ENCODE peak calls at places on chromosome 9, in four cellular contexts. One of them, this sample, is unnamed.

GRCh38 chr9:108271646-108272349 is 584.0 kb downstream of the ACTL7B start:
- DNase-seq in A549: peak; percentile 10
- DNase-seq in heart right ventricle: no peak
- DNase-seq in right lobe of liver: no peak
- DNase-seq in this sample: peak; percentile 67

GRCh38 chr9:93859431-93860215 is 95.5 kb downstream of the BARX1 start:
- DNase-seq in A549: no peak
- DNase-seq in heart right ventricle: no peak
- DNase-seq in right lobe of liver: no peak
- DNase-seq in this sample: no peak

GRCh38 chr9:137224850-137225694 is at the start of gene CYSRT1:
- DNase-seq in A549: no peak
- DNase-seq in heart right ventricle: no peak
- DNase-seq in right lobe of liver: no peak
- DNase-seq in this sample: no peak

GRCh38 chr9:70747335-70747734 is 332.9 kb upstream of the KLF9 start:
- DNase-seq in A549: no peak
- DNase-seq in heart right ventricle: no peak
- DNase-seq in right lobe of liver: no peak
- DNase-seq in this sample: peak; percentile 11

GRCh38 chr9:90870646-90871326 is 69.2 kb downstream of the SYK start:
- DNase-seq in A549: peak; percentile 27
- DNase-seq in heart right ventricle: no peak
- DNase-seq in right lobe of liver: no peak
- DNase-seq in this sample: peak; percentile 32

GRCh38 chr9:124964604-124965003 is 23.7 kb upstream of the GOLGA1 start:
- DNase-seq in A549: no peak
- DNase-seq in heart right ventricle: no peak
- DNase-seq in right lobe of liver: no peak
- DNase-seq in this sample: no peak

GRCh38 chr9:79687131-79687447 is 115.3 kb downstream of the TLE4 start:
- DNase-seq in A549: no peak
- DNase-seq in heart right ventricle: no peak
- DNase-seq in right lobe of liver: no peak
- DNase-seq in this sample: no peak

GRCh38 chr9:69885474-69885929 is 64.9 kb downstream of the CFAP95 start:
- DNase-seq in A549: peak; percentile 18
- DNase-seq in heart right ventricle: no peak
- DNase-seq in right lobe of liver: no peak
- DNase-seq in this sample: no peak

GRCh38 chr9:135490980-135491444 is 9.5 kb upstream of the MRPS2 start:
- DNase-seq in A549: no peak
- DNase-seq in heart right ventricle: no peak
- DNase-seq in right lobe of liver: peak; percentile 64
- DNase-seq in this sample: no peak

GRCh38 chr9:83583151-83584014 is 39.6 kb upstream of the IDNK start:
- DNase-seq in A549: peak; percentile 41
- DNase-seq in heart right ventricle: peak; percentile 67
- DNase-seq in right lobe of liver: peak; percentile 38
- DNase-seq in this sample: peak; percentile 75
- TF ChIP-seq CTCF in A549: peak; percentile 60
- TF ChIP-seq CTCF in heart right ventricle: peak; percentile 79
- TF ChIP-seq CTCF in right lobe of liver: peak; percentile 73
- TF ChIP-seq CTCF in this sample: peak; percentile 88

DNA sequence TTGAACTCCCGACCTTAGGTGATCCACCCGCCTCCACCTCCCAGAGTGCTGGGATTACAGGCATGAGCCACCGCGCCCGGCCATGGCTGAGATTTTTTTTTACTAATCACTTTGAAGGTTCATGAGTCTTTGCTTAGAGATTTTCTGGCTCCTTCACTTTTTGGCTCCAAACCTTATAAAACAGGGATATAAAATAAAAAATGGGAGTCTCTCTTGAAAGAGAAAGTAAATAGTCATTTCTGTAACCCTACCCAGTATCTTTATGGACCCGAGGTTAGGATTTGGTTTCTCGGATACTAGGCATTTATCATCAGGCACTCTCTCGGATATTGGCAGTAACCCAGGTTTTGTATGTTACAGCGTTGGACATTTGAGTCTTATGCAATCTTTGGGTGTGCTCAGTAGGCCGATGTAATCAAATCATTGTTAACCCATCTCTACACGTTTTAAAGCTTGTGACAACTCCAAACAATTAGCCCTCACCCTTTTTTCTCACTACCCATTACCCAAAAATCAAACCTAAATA is 25.3 kb downstream of the STXBP1 start:
- DNase-seq in A549: no peak
- DNase-seq in heart right ventricle: no peak
- DNase-seq in right lobe of liver: no peak
- DNase-seq in this sample: peak; percentile 46
- H3K4me3 ChIP-seq in A549: no peak overlapping the region
- H3K4me3 ChIP-seq in heart right ventricle: no peak overlapping the region
- H3K4me3 ChIP-seq in right lobe of liver: no peak overlapping the region
- H3K4me3 ChIP-seq in this sample: no peak overlapping the region

DNA sequence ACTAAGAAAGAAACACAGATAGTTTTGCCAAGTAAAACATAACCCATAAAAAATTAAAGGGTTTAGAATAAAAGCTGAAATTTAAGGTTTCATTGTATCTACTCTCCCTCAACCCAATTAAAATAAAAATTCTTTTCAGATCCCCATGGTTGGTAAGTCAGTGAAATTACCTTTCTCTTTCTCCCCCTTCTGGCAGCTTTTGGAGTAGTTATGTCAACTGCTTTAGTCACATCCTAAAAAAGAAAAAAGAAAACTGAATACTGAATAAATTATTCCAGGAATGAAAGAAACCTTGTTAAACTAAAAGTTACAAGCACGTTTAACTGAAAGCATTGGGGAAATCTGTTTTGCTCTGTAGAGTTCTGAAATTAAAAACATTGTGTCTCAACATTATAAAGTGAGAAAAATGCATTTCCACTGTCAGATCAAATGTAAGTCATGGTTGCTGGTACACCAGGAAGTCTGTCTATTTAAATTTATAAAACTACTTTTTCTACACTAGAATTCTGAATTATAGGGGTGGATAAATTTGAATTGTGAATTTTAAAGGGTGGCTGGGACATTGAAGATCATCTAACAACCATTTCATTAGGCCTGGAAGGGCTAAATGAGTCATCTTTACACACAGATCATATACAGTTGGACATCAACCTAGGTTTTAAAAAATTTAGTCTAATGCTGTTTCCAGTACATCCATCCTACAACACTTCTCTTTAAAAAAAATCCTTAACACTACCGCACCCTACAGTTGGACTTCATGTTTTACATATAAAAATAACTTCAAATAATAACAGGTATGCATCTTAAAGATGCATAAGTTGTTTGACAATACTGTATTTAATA is 24.7 kb downstream of the PSIP1 start:
- DNase-seq in A549: peak; percentile 23
- DNase-seq in heart right ventricle: no peak
- DNase-seq in right lobe of liver: no peak
- DNase-seq in this sample: peak; percentile 33
- TF ChIP-seq CTCF in A549: peak; percentile 45
- TF ChIP-seq CTCF in heart right ventricle: peak; percentile 45
- TF ChIP-seq CTCF in right lobe of liver: peak; percentile 38
- TF ChIP-seq CTCF in this sample: peak; percentile 51

DNA sequence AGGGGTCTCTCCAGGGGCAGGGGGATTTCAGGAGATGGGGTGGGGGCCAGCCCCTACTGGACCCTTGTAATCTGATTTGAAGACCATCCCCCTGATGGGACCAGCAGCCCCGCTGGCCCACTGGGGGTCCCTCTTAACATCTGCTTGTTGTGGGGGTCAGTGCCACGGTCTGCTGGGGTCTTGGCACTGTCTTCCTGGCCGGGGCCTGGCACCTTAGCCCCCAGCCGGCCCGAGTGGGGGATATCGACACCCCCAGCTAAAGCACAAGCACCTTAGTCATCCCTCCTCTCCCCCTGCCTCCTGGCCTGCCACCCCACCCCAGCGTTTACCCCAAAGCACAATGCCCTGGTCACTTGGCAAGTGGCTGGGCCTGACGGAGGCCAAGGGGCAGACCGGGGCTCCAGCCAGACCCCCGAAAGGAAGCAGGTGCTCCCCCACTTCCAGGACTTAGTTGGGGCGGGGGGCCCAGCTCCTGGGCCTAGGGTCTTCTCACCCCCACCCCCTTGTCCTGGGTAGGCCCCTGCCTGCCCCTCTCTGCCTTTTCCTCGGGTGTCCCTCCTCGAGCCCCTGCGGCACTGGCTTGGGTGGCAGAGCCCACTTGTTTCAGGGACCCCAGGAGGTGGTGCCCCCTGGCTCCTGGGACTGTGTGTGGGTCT is 1.4 kb upstream of the NFX1 start:
- DNase-seq in A549: no peak
- DNase-seq in heart right ventricle: peak; percentile 9
- DNase-seq in right lobe of liver: peak; percentile 26
- DNase-seq in this sample: no peak
- H3K4me3 ChIP-seq in A549: no peak overlapping the region
- H3K4me3 ChIP-seq in heart right ventricle: peak overlapping the region; percentile 77
- H3K4me3 ChIP-seq in right lobe of liver: no peak overlapping the region
- H3K4me3 ChIP-seq in this sample: no peak overlapping the region

GRCh38 chr9:10366171-10366779 is 246.5 kb downstream of the PTPRD start:
- DNase-seq in A549: peak; percentile 2
- DNase-seq in heart right ventricle: peak; percentile 4
- DNase-seq in right lobe of liver: no peak
- DNase-seq in this sample: peak; percentile 37
- TF ChIP-seq CTCF in A549: peak; percentile 51
- TF ChIP-seq CTCF in heart right ventricle: peak; percentile 50
- TF ChIP-seq CTCF in right lobe of liver: peak; percentile 58
- TF ChIP-seq CTCF in this sample: peak; percentile 72

This sample was measured in brain microvascular endothelial cell.